ENCODE peak calls at places on chromosomes 13 and 19, in five cellular contexts. One of them, this sample, is unnamed.

GRCh38 chr19:887072-887471 is 5.9 kb downstream of the MED16 start:
- DNase-seq in upper lobe of right lung: no peak
- DNase-seq in lower leg skin: no peak
- DNase-seq in RWPE1: no peak
- DNase-seq in AG09309: peak
- DNase-seq in this sample: no peak

GRCh38 chr19:19406878-19407639 is 1.6 kb downstream of the GATAD2A start:
- DNase-seq in AG09309: no peak
- DNase-seq in RWPE1: no peak
- DNase-seq in upper lobe of right lung: no peak
- DNase-seq in lower leg skin: no peak
- DNase-seq in this sample: no peak

GRCh38 chr13:97259787-97260641 is 37.9 kb downstream of the MBNL2 start:
- DNase-seq in upper lobe of right lung: no peak
- DNase-seq in AG09309: no peak
- DNase-seq in RWPE1: peak
- DNase-seq in lower leg skin: no peak
- DNase-seq in this sample: no peak

GRCh38 chr19:4909172-4909896 is at the start of gene UHRF1:
- DNase-seq in lower leg skin: no peak
- DNase-seq in RWPE1: peak
- DNase-seq in AG09309: no peak
- DNase-seq in upper lobe of right lung: no peak
- DNase-seq in this sample: peak

GRCh38 chr13:97212540-97213146 is 9.5 kb upstream of the MBNL2 start:
- DNase-seq in upper lobe of right lung: no peak
- DNase-seq in RWPE1: peak
- DNase-seq in AG09309: no peak
- DNase-seq in lower leg skin: no peak
- DNase-seq in this sample: no peak

GRCh38 chr19:14943601-14944000 is 2.3 kb downstream of the OR7C2 start:
- DNase-seq in RWPE1: peak
- DNase-seq in AG09309: peak
- DNase-seq in upper lobe of right lung: no peak
- DNase-seq in lower leg skin: no peak
- DNase-seq in this sample: no peak

GRCh38 chr13:45162194-45162593 is 38.7 kb downstream of the KCTD4 start:
- DNase-seq in AG09309: no peak
- DNase-seq in upper lobe of right lung: no peak
- DNase-seq in RWPE1: no peak
- DNase-seq in lower leg skin: no peak
- DNase-seq in this sample: no peak

GRCh38 chr13:81990652-81991051 is 1649.7 kb upstream of the SPRY2 start:
- DNase-seq in lower leg skin: no peak
- DNase-seq in upper lobe of right lung: no peak
- DNase-seq in RWPE1: no peak
- DNase-seq in AG09309: no peak
- DNase-seq in this sample: no peak

DNA sequence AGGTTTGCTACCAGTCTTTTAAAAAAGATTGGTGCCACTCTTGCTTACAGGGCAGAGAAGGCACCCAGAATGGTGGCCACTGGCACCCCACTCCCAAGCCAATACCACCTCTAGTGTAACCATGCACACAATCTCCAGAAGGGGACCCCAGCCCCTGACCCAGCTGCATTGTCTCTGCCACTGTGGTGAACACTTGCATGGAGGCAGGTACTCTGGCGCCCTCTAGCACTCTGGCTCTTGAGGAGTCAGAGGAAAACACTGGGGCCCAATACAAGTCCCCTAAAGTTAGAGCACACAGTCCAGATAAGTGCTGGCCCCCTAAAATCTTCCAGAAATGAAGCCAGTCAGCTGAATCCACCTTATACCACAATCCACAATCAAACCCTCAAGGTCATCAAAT is 6.0 kb downstream of the ERVV-1 start:
- DNase-seq in lower leg skin: no peak
- DNase-seq in AG09309: no peak
- DNase-seq in RWPE1: no peak
- DNase-seq in upper lobe of right lung: no peak
- DNase-seq in this sample: no peak
- TF ChIP-seq CTCF in lower leg skin: no peak
- TF ChIP-seq CTCF in AG09309: peak
- TF ChIP-seq CTCF in RWPE1: no peak
- TF ChIP-seq CTCF in upper lobe of right lung: no peak
- TF ChIP-seq CTCF in this sample: no peak

DNA sequence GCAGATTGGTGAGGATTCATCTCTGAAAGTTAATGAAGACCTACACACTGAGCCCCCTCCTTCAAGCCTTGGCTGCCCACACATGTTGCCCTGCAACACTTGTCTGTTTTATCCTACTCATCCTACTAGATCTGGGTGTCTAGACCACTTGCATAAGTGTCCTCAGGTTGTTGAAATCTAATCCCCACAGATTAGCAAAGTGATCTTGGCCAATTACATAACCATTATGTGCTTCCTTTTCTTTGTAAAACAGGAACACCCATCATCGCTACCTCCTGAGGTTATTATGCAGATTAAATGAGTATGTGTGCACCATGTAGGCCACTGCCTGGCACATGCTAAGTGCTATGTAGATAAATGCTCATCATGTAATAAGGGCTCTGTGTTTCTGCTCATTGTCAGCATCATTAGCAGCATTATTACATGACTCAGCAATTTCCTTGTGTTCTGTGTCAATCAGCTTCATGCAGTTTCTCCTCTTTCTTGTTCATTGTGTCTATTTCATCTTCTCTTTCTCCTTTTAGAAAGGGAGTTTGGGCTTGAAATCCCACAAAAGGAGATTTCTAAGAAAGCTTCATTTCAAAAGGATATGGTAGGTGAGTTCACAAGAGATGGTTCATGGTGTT is 15.1 kb downstream of the ZNF175 start:
- DNase-seq in AG09309: no peak
- DNase-seq in upper lobe of right lung: no peak
- DNase-seq in lower leg skin: no peak
- DNase-seq in RWPE1: no peak
- DNase-seq in this sample: no peak
- TF ChIP-seq CTCF in AG09309: no peak
- TF ChIP-seq CTCF in upper lobe of right lung: no peak
- TF ChIP-seq CTCF in lower leg skin: no peak
- TF ChIP-seq CTCF in RWPE1: no peak
- TF ChIP-seq CTCF in this sample: no peak

DNA sequence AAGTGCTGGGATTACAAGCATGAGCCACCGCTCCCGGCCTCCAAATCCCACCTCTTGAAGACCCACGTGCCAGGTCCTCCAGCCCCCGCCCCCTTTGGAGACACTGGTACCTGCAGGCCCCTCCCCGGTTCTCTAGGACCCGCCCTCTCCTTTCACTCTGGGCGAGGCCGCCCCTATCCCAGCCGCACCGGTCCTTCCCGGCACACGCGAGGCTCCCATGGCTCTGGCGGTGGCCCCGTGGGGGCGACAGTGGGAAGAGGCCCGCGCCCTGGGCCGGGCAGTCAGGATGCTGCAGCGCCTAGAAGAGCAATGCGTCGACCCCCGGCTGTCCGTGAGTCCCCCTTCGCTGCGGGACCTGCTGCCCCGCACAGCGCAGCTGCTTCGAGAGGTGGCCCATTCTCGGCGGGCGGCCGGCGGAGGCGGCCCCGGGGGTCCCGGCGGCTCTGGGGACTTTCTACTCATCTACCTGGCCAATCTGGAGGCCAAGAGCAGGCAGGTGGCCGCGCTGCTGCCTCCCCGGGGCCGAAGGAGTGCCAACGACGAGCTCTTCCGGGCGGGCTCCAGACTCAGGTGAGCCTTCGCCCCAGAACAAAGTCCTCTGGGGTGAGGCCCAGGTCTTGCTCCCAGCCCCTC is at the start of gene CBLC:
- DNase-seq in upper lobe of right lung: peak
- DNase-seq in RWPE1: peak
- DNase-seq in lower leg skin: peak
- DNase-seq in AG09309: no peak
- DNase-seq in this sample: no peak
- TF ChIP-seq CTCF in upper lobe of right lung: no peak
- TF ChIP-seq CTCF in RWPE1: no peak
- TF ChIP-seq CTCF in lower leg skin: no peak
- TF ChIP-seq CTCF in AG09309: no peak
- TF ChIP-seq CTCF in this sample: peak

GRCh38 chr19:29410974-29411615 is 114.7 kb upstream of the VSTM2B start:
- DNase-seq in AG09309: no peak
- DNase-seq in lower leg skin: no peak
- DNase-seq in RWPE1: no peak
- DNase-seq in upper lobe of right lung: no peak
- DNase-seq in this sample: no peak
- TF ChIP-seq CTCF in AG09309: no peak
- TF ChIP-seq CTCF in lower leg skin: no peak
- TF ChIP-seq CTCF in RWPE1: no peak
- TF ChIP-seq CTCF in upper lobe of right lung: no peak
- TF ChIP-seq CTCF in this sample: no peak

DNA sequence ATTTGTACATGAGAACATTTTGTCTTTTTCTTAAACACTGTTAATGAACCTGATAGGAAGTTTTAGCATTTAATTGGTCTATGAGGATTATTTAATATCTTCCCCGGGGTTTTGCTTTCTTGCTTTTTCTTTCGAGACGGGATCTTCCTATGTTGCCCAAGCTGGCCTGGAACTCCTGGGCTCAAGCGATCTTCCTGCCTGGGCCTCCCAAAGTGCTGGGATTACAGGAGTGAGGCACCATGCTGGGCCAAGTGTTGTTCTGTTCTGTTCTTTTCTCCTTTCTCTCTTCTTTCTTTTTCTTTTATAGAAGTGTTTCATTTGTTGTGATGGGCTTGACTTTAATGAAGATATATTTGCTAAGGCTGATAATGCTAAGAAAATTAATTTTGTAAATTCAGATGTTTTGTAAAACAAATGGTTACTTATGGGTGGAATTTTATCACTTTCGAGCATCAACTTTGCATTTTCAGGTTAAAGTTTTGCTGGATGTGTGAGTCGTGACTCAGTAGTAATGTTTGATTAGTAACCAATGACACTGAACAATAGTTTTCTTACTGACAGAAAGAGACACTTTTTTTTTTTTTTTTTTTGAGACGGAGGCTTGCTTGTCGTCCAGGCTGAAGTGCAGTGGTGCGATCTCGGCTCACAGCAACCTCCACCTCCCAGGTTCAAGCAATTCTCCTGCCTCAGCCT is 2.2 kb downstream of the PAN3 start:
- DNase-seq in RWPE1: no peak
- DNase-seq in upper lobe of right lung: no peak
- DNase-seq in AG09309: no peak
- DNase-seq in lower leg skin: no peak
- DNase-seq in this sample: no peak
- TF ChIP-seq CTCF in RWPE1: no peak
- TF ChIP-seq CTCF in upper lobe of right lung: no peak
- TF ChIP-seq CTCF in AG09309: no peak
- TF ChIP-seq CTCF in lower leg skin: no peak
- TF ChIP-seq CTCF in this sample: no peak

GRCh38 chr19:54179921-54180452 is 7.0 kb upstream of the TMC4 start:
- DNase-seq in lower leg skin: no peak
- DNase-seq in RWPE1: no peak
- DNase-seq in AG09309: no peak
- DNase-seq in upper lobe of right lung: no peak
- DNase-seq in this sample: peak
- TF ChIP-seq CTCF in lower leg skin: no peak
- TF ChIP-seq CTCF in RWPE1: no peak
- TF ChIP-seq CTCF in AG09309: peak
- TF ChIP-seq CTCF in upper lobe of right lung: no peak
- TF ChIP-seq CTCF in this sample: peak

GRCh38 chr19:16185123-16185924 is at the start of gene FAM32A:
- DNase-seq in lower leg skin: peak
- DNase-seq in RWPE1: peak
- DNase-seq in AG09309: peak
- DNase-seq in upper lobe of right lung: peak
- DNase-seq in this sample: peak

GRCh38 chr19:16184665-16185122 is 516 bp upstream of the FAM32A start:
- DNase-seq in AG09309: no peak
- DNase-seq in RWPE1: no peak
- DNase-seq in upper lobe of right lung: no peak
- DNase-seq in lower leg skin: no peak
- DNase-seq in this sample: no peak

GRCh38 chr19:16190198-16190597 is 5.0 kb downstream of the FAM32A start:
- DNase-seq in lower leg skin: no peak
- DNase-seq in upper lobe of right lung: no peak
- DNase-seq in RWPE1: no peak
- DNase-seq in AG09309: no peak
- DNase-seq in this sample: no peak

GRCh38 chr19:16188521-16188920 is 3.3 kb downstream of the FAM32A start:
- DNase-seq in AG09309: no peak
- DNase-seq in upper lobe of right lung: no peak
- DNase-seq in lower leg skin: no peak
- DNase-seq in RWPE1: no peak
- DNase-seq in this sample: no peak

GRCh38 chr19:16185925-16186234 is 670 bp downstream of the FAM32A start:
- DNase-seq in lower leg skin: no peak
- DNase-seq in RWPE1: no peak
- DNase-seq in upper lobe of right lung: no peak
- DNase-seq in AG09309: no peak
- DNase-seq in this sample: no peak
- TF ChIP-seq CTCF in lower leg skin: no peak
- TF ChIP-seq CTCF in RWPE1: no peak
- TF ChIP-seq CTCF in upper lobe of right lung: peak
- TF ChIP-seq CTCF in AG09309: peak
- TF ChIP-seq CTCF in this sample: no peak

DNA sequence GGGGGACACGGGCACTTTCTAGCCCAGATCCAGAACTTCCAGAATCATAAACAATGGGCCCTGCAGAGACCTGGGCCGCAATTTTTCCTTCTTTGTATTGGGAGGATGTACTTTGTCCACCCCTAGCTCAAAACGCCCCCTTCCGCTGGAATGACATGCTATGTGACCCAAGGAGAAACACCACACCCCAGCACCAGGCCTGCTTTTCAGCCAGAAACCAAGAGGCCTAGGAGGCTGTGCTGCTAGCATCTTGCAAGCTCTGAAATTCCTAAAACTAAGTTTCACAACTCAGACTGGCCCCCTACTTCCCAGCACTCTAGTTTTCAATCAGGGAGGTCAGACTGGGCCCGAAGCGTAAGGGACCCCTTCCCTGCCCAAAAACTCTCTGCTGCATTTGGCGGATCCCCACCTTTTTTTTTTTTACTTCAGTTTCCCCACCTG is 538 bp downstream of the LSM4 start:
- DNase-seq in AG09309: no peak
- DNase-seq in RWPE1: peak
- DNase-seq in upper lobe of right lung: no peak
- DNase-seq in lower leg skin: no peak
- DNase-seq in this sample: peak
- TF ChIP-seq CTCF in AG09309: peak
- TF ChIP-seq CTCF in RWPE1: no peak
- TF ChIP-seq CTCF in upper lobe of right lung: no peak
- TF ChIP-seq CTCF in lower leg skin: no peak
- TF ChIP-seq CTCF in this sample: no peak

This sample was measured in neural crest cell.